ENCODE peak calls at places on chromosome 17, in five cellular contexts. H is GM12878, U is A549, O is K562, R is HepG2. S is an unnamed sample. For H3K4me1, the result is how much of the 10 kb centered on the place peaks cover.

GRCh38 chr17:77948690-77949114 is 9.8 kb upstream of the TNRC6C start:
- DNase-seq in O (peak), U (peak), R (peak), H (no peak), S (peak)

GRCh38 chr17:78414178-78415162 is 36.0 kb downstream of the PGS1 start:
- DNase-seq in U (no peak), H (no peak), O (no peak), R (no peak), S (no peak)

GRCh38 chr17:3892095-3892998 is 506 bp downstream of the CAMKK1 start:
- DNase-seq in O (peak), H (no peak), U (peak), R (peak), S (peak)

GRCh38 chr17:16989953-16990860 is 18.3 kb upstream of the TNFRSF13B start:
- DNase-seq in U (no peak), O (no peak), R (no peak), H (no peak), S (no peak)

GRCh38 chr17:68719431-68719830 is 118.3 kb upstream of the FAM20A start:
- DNase-seq in R (no peak), U (no peak), H (no peak), O (no peak), S (no peak)

GRCh38 chr17:79379700-79380099 is 231.2 kb downstream of the RBFOX3 start:
- DNase-seq in R (no peak), O (no peak), H (no peak), U (no peak), S (no peak)

GRCh38 chr17:13337864-13338371 is 263.8 kb downstream of the HS3ST3A1 start:
- DNase-seq in O (peak), H (no peak), U (peak), R (peak), S (peak)

GRCh38 chr17:40167685-40168261 is 9.5 kb upstream of the RAPGEFL1 start:
- DNase-seq in U (no peak), R (no peak), H (no peak), O (no peak), S (no peak)

GRCh38 chr17:18187226-18187625 is 3.6 kb downstream of the ALKBH5 start:
- DNase-seq in O (no peak), R (peak), U (no peak), H (no peak), S (no peak)

GRCh38 chr17:2563061-2563460 is 30.4 kb upstream of the PAFAH1B1 start:
- DNase-seq in O (no peak), H (no peak), R (no peak), U (no peak), S (no peak)

GRCh38 chr17:6793748-6794493 is 17.9 kb downstream of the FBXO39 start:
- DNase-seq in R (no peak), U (no peak), H (no peak), O (no peak), S (no peak)

GRCh38 chr17:6796017-6796886 is 20.2 kb downstream of the FBXO39 start:
- DNase-seq in U (no peak), H (no peak), R (peak), O (no peak), S (no peak)

GRCh38 chr17:6799738-6800137 is 23.7 kb downstream of the FBXO39 start:
- DNase-seq in O (no peak), R (no peak), U (no peak), H (no peak), S (peak)

GRCh38 chr17:6797718-6798351 is 21.8 kb downstream of the FBXO39 start:
- DNase-seq in O (no peak), R (peak), H (no peak), U (no peak), S (no peak)

GRCh38 chr17:6796887-6797490 is 21.0 kb downstream of the FBXO39 start:
- DNase-seq in U (no peak), H (no peak), O (no peak), R (no peak), S (no peak)
- TF ChIP-seq JUNB in U (no peak), H (no peak), O (no peak), R (no peak), S (no peak)

GRCh38 chr17:50944054-50944901 is 78.1 kb upstream of the TOB1 start:
- DNase-seq in R (peak), U (peak), H (no peak), O (peak), S (peak)

GRCh38 chr17:50944902-50945720 is 79.0 kb upstream of the TOB1 start:
- DNase-seq in R (no peak), O (no peak), H (no peak), U (no peak), S (peak)

GRCh38 chr17:50946891-50947843 is 81.0 kb upstream of the TOB1 start:
- DNase-seq in O (peak), H (no peak), R (no peak), U (peak), S (no peak)

GRCh38 chr17:50946223-50946890 is 80.2 kb upstream of the TOB1 start:
- DNase-seq in O (no peak), R (no peak), H (no peak), U (no peak), S (no peak)

GRCh38 chr17:50945779-50946222 is 79.6 kb upstream of the TOB1 start:
- DNase-seq in O (no peak), U (no peak), R (no peak), H (no peak), S (no peak)
- H3K4me1 ChIP-seq in O (half or more), U (half or more), R (half or more), H (under half), S (under half)

GRCh38 chr17:74569392-74570003 is 2.2 kb upstream of the CD300H start:
- DNase-seq in H (no peak), R (no peak), U (peak), O (peak), S (peak)
- H3K27ac ChIP-seq in H (no peak), R (no peak), U (peak), O (no peak), S (no peak)

GRCh38 chr17:31211352-31212012 is 85.6 kb downstream of the OMG start:
- DNase-seq in H (no peak), R (no peak), U (peak), O (no peak), S (no peak)
- TF ChIP-seq JUNB in H (no peak), R (no peak), U (no peak), O (no peak), S (no peak)

GRCh38 chr17:50151041-50151936 is 812 bp upstream of the PPP1R9B start:
- DNase-seq in R (peak), H (peak), U (peak), O (peak), S (peak)

GRCh38 chr17:50149099-50149424 is 1.4 kb downstream of the PPP1R9B start:
- DNase-seq in H (no peak), R (no peak), O (no peak), U (no peak), S (no peak)

GRCh38 chr17:50148226-50149098 is 2.0 kb downstream of the PPP1R9B start:
- DNase-seq in H (peak), O (peak), R (peak), U (peak), S (peak)

GRCh38 chr17:50150354-50151040 is at the start of gene PPP1R9B:
- DNase-seq in R (no peak), U (no peak), H (no peak), O (no peak), S (no peak)

GRCh38 chr17:50149425-50150353 is 788 bp downstream of the PPP1R9B start:
- DNase-seq in R (no peak), H (no peak), O (peak), U (peak), S (peak)
- H3K4me1 ChIP-seq in R (half or more), H (under half), O (under half), U (half or more), S (under half)

S was measured in GM23338.